ENCODE peak calls at places on chromosomes 6 and 20, in seven cellular contexts. One of them, this sample, is unnamed.

GRCh38 chr20:59962155-59962554 is 3.9 kb downstream of the CDH26 start:
- DNase-seq in psoas muscle: no peak
- DNase-seq in GM04504: no peak
- DNase-seq in iPS-NIHi11: no peak
- DNase-seq in NAMALWA: no peak
- DNase-seq in AG20443: no peak
- DNase-seq in cardiac muscle cell: no peak
- DNase-seq in this sample: no peak

GRCh38 chr6:53048431-53049195 is 16.6 kb upstream of the FBXO9 start:
- DNase-seq in NAMALWA: no peak
- DNase-seq in cardiac muscle cell: peak; percentile 93
- DNase-seq in iPS-NIHi11: no peak
- DNase-seq in AG20443: peak; percentile 52
- DNase-seq in GM04504: peak; percentile 47
- DNase-seq in psoas muscle: no peak
- DNase-seq in this sample: no peak

GRCh38 chr6:41723178-41723935 is 12.1 kb downstream of the TFEB start:
- DNase-seq in cardiac muscle cell: peak; percentile 95
- DNase-seq in NAMALWA: peak; percentile 91
- DNase-seq in GM04504: peak; percentile 84
- DNase-seq in psoas muscle: peak; percentile 84
- DNase-seq in iPS-NIHi11: peak; percentile 76
- DNase-seq in AG20443: peak; percentile 92
- DNase-seq in this sample: peak; percentile 93

GRCh38 chr20:62675156-62675871 is 33.0 kb downstream of the SLCO4A1 start:
- DNase-seq in iPS-NIHi11: no peak
- DNase-seq in AG20443: peak; percentile 65
- DNase-seq in psoas muscle: no peak
- DNase-seq in NAMALWA: no peak
- DNase-seq in GM04504: peak; percentile 17
- DNase-seq in cardiac muscle cell: peak; percentile 9
- DNase-seq in this sample: no peak

GRCh38 chr6:158686791-158687381 is 37.0 kb downstream of the SYTL3 start:
- DNase-seq in cardiac muscle cell: no peak
- DNase-seq in psoas muscle: no peak
- DNase-seq in iPS-NIHi11: no peak
- DNase-seq in NAMALWA: no peak
- DNase-seq in GM04504: no peak
- DNase-seq in AG20443: no peak
- DNase-seq in this sample: no peak

GRCh38 chr6:112296122-112296521 is 41.8 kb upstream of the LAMA4 start:
- DNase-seq in GM04504: peak; percentile 59
- DNase-seq in cardiac muscle cell: peak; percentile 46
- DNase-seq in iPS-NIHi11: peak; percentile 67
- DNase-seq in NAMALWA: peak; percentile 58
- DNase-seq in psoas muscle: no peak
- DNase-seq in AG20443: peak; percentile 75
- DNase-seq in this sample: no peak

GRCh38 chr6:108170607-108171290 is 4.9 kb downstream of the NR2E1 start:
- DNase-seq in cardiac muscle cell: no peak
- DNase-seq in psoas muscle: no peak
- DNase-seq in NAMALWA: no peak
- DNase-seq in AG20443: no peak
- DNase-seq in GM04504: no peak
- DNase-seq in iPS-NIHi11: no peak
- DNase-seq in this sample: no peak

GRCh38 chr6:150293019-150293418 is 75.8 kb upstream of the IYD start:
- DNase-seq in GM04504: no peak
- DNase-seq in cardiac muscle cell: no peak
- DNase-seq in iPS-NIHi11: no peak
- DNase-seq in AG20443: no peak
- DNase-seq in NAMALWA: no peak
- DNase-seq in psoas muscle: no peak
- DNase-seq in this sample: no peak

GRCh38 chr6:135592276-135592675 is 94.7 kb upstream of the AHI1 start:
- DNase-seq in AG20443: no peak
- DNase-seq in psoas muscle: no peak
- DNase-seq in cardiac muscle cell: no peak
- DNase-seq in GM04504: no peak
- DNase-seq in iPS-NIHi11: no peak
- DNase-seq in NAMALWA: no peak
- DNase-seq in this sample: no peak

GRCh38 chr6:56759521-56759920 is 116.8 kb upstream of the DST start:
- DNase-seq in iPS-NIHi11: peak; percentile 42
- DNase-seq in GM04504: no peak
- DNase-seq in psoas muscle: no peak
- DNase-seq in cardiac muscle cell: no peak
- DNase-seq in NAMALWA: peak; percentile 14
- DNase-seq in AG20443: no peak
- DNase-seq in this sample: no peak

GRCh38 chr20:10645205-10645570 is 28.6 kb downstream of the JAG1 start:
- DNase-seq in NAMALWA: no peak
- DNase-seq in GM04504: no peak
- DNase-seq in iPS-NIHi11: no peak
- DNase-seq in cardiac muscle cell: no peak
- DNase-seq in psoas muscle: no peak
- DNase-seq in AG20443: no peak
- DNase-seq in this sample: no peak

GRCh38 chr6:392441-393390 is 1.2 kb downstream of the IRF4 start:
- DNase-seq in psoas muscle: no peak
- DNase-seq in AG20443: no peak
- DNase-seq in cardiac muscle cell: no peak
- DNase-seq in GM04504: no peak
- DNase-seq in iPS-NIHi11: peak; percentile 56
- DNase-seq in NAMALWA: no peak
- DNase-seq in this sample: no peak

GRCh38 chr6:75376347-75377024 is 91.9 kb upstream of the TMEM30A start:
- DNase-seq in iPS-NIHi11: no peak
- DNase-seq in GM04504: no peak
- DNase-seq in cardiac muscle cell: peak; percentile 54
- DNase-seq in psoas muscle: no peak
- DNase-seq in NAMALWA: no peak
- DNase-seq in AG20443: no peak
- DNase-seq in this sample: no peak

GRCh38 chr6:26240157-26240980 is 124.6 kb upstream of the BTN3A2 start:
- DNase-seq in NAMALWA: peak; percentile 74
- DNase-seq in GM04504: peak; percentile 80
- DNase-seq in psoas muscle: no peak
- DNase-seq in cardiac muscle cell: peak; percentile 98
- DNase-seq in iPS-NIHi11: peak; percentile 50
- DNase-seq in AG20443: peak; percentile 40
- DNase-seq in this sample: peak; percentile 79

GRCh38 chr6:135025175-135025574 is 29.4 kb downstream of the HBS1L start:
- DNase-seq in AG20443: no peak
- DNase-seq in iPS-NIHi11: no peak
- DNase-seq in cardiac muscle cell: no peak
- DNase-seq in NAMALWA: no peak
- DNase-seq in GM04504: no peak
- DNase-seq in psoas muscle: no peak
- DNase-seq in this sample: no peak